ENCODE peak calls at places on chromosomes 3 and 15, in seven cellular contexts. One of them, this sample, is unnamed.

GRCh38 chr15:101022306-101022705 is 103.1 kb downstream of the LRRK1 start:
- DNase-seq in foreskin fibroblast: no peak
- DNase-seq in GM12864: no peak
- DNase-seq in kidney epithelial cell: no peak
- DNase-seq in CD4-positive, alpha-beta T cell: no peak
- DNase-seq in HFFc6: no peak
- DNase-seq in heart left ventricle: no peak
- DNase-seq in this sample: no peak

GRCh38 chr3:24963762-24964625 is 464.1 kb upstream of the RARB start:
- DNase-seq in foreskin fibroblast: peak
- DNase-seq in GM12864: no peak
- DNase-seq in kidney epithelial cell: no peak
- DNase-seq in CD4-positive, alpha-beta T cell: no peak
- DNase-seq in HFFc6: peak
- DNase-seq in heart left ventricle: no peak
- DNase-seq in this sample: no peak

GRCh38 chr3:10581716-10582115 is 76.3 kb upstream of the ATP2B2 start:
- DNase-seq in foreskin fibroblast: no peak
- DNase-seq in GM12864: no peak
- DNase-seq in kidney epithelial cell: no peak
- DNase-seq in CD4-positive, alpha-beta T cell: no peak
- DNase-seq in HFFc6: no peak
- DNase-seq in heart left ventricle: no peak
- DNase-seq in this sample: no peak

GRCh38 chr15:78276032-78276943 is 11.9 kb downstream of the DNAJA4 start:
- DNase-seq in foreskin fibroblast: peak
- DNase-seq in GM12864: no peak
- DNase-seq in kidney epithelial cell: no peak
- DNase-seq in CD4-positive, alpha-beta T cell: no peak
- DNase-seq in HFFc6: no peak
- DNase-seq in heart left ventricle: no peak
- DNase-seq in this sample: no peak

GRCh38 chr3:107928084-107928445 is 162.8 kb downstream of the CD47 start:
- DNase-seq in foreskin fibroblast: peak
- DNase-seq in GM12864: no peak
- DNase-seq in kidney epithelial cell: no peak
- DNase-seq in CD4-positive, alpha-beta T cell: no peak
- DNase-seq in HFFc6: peak
- DNase-seq in heart left ventricle: no peak
- DNase-seq in this sample: no peak

GRCh38 chr15:63089260-63090043 is 32.2 kb upstream of the LACTB start:
- DNase-seq in foreskin fibroblast: peak
- DNase-seq in GM12864: no peak
- DNase-seq in kidney epithelial cell: no peak
- DNase-seq in CD4-positive, alpha-beta T cell: no peak
- DNase-seq in HFFc6: peak
- DNase-seq in heart left ventricle: peak
- DNase-seq in this sample: no peak

GRCh38 chr3:23442598-23443383 is 239.7 kb downstream of the UBE2E2 start:
- DNase-seq in foreskin fibroblast: peak
- DNase-seq in GM12864: no peak
- DNase-seq in kidney epithelial cell: no peak
- DNase-seq in CD4-positive, alpha-beta T cell: no peak
- DNase-seq in HFFc6: peak
- DNase-seq in heart left ventricle: no peak
- DNase-seq in this sample: no peak

GRCh38 chr3:18645603-18646002 is 220.5 kb upstream of the SATB1 start:
- DNase-seq in foreskin fibroblast: no peak
- DNase-seq in GM12864: no peak
- DNase-seq in kidney epithelial cell: no peak
- DNase-seq in CD4-positive, alpha-beta T cell: no peak
- DNase-seq in HFFc6: no peak
- DNase-seq in heart left ventricle: no peak
- DNase-seq in this sample: no peak

GRCh38 chr3:133487920-133488540 is 85.5 kb upstream of the CDV3 start:
- DNase-seq in foreskin fibroblast: peak
- DNase-seq in GM12864: no peak
- DNase-seq in kidney epithelial cell: no peak
- DNase-seq in CD4-positive, alpha-beta T cell: peak
- DNase-seq in HFFc6: no peak
- DNase-seq in heart left ventricle: no peak
- DNase-seq in this sample: no peak

GRCh38 chr15:47548986-47549385 is 168.3 kb upstream of the SEMA6D start:
- DNase-seq in foreskin fibroblast: no peak
- DNase-seq in GM12864: no peak
- DNase-seq in kidney epithelial cell: no peak
- DNase-seq in CD4-positive, alpha-beta T cell: no peak
- DNase-seq in HFFc6: no peak
- DNase-seq in heart left ventricle: no peak
- DNase-seq in this sample: no peak

GRCh38 chr15:47552978-47553608 is 164.2 kb upstream of the SEMA6D start:
- DNase-seq in foreskin fibroblast: no peak
- DNase-seq in GM12864: no peak
- DNase-seq in kidney epithelial cell: no peak
- DNase-seq in CD4-positive, alpha-beta T cell: no peak
- DNase-seq in HFFc6: no peak
- DNase-seq in heart left ventricle: no peak
- DNase-seq in this sample: no peak

GRCh38 chr15:47553933-47554332 is 163.4 kb upstream of the SEMA6D start:
- DNase-seq in foreskin fibroblast: no peak
- DNase-seq in GM12864: no peak
- DNase-seq in kidney epithelial cell: no peak
- DNase-seq in CD4-positive, alpha-beta T cell: no peak
- DNase-seq in HFFc6: no peak
- DNase-seq in heart left ventricle: no peak
- DNase-seq in this sample: no peak

GRCh38 chr15:47551559-47551958 is 165.7 kb upstream of the SEMA6D start:
- DNase-seq in foreskin fibroblast: no peak
- DNase-seq in GM12864: no peak
- DNase-seq in kidney epithelial cell: no peak
- DNase-seq in CD4-positive, alpha-beta T cell: no peak
- DNase-seq in HFFc6: no peak
- DNase-seq in heart left ventricle: no peak
- DNase-seq in this sample: no peak

GRCh38 chr15:47551079-47551478 is 166.2 kb upstream of the SEMA6D start:
- DNase-seq in foreskin fibroblast: no peak
- DNase-seq in GM12864: no peak
- DNase-seq in kidney epithelial cell: no peak
- DNase-seq in CD4-positive, alpha-beta T cell: no peak
- DNase-seq in HFFc6: no peak
- DNase-seq in heart left ventricle: no peak
- DNase-seq in this sample: no peak
- TF ChIP-seq CTCF in foreskin fibroblast: no peak
- TF ChIP-seq CTCF in GM12864: peak
- TF ChIP-seq CTCF in kidney epithelial cell: no peak
- TF ChIP-seq CTCF in CD4-positive, alpha-beta T cell: no peak
- TF ChIP-seq CTCF in HFFc6: peak
- TF ChIP-seq CTCF in heart left ventricle: no peak
- TF ChIP-seq CTCF in this sample: no peak

GRCh38 chr3:87088366-87088983 is 97.5 kb upstream of the VGLL3 start:
- DNase-seq in foreskin fibroblast: peak
- DNase-seq in GM12864: no peak
- DNase-seq in kidney epithelial cell: no peak
- DNase-seq in CD4-positive, alpha-beta T cell: no peak
- DNase-seq in HFFc6: no peak
- DNase-seq in heart left ventricle: no peak
- DNase-seq in this sample: no peak

GRCh38 chr3:87077354-87077753 is 86.4 kb upstream of the VGLL3 start:
- DNase-seq in foreskin fibroblast: no peak
- DNase-seq in GM12864: no peak
- DNase-seq in kidney epithelial cell: no peak
- DNase-seq in CD4-positive, alpha-beta T cell: no peak
- DNase-seq in HFFc6: no peak
- DNase-seq in heart left ventricle: no peak
- DNase-seq in this sample: no peak

GRCh38 chr3:87084868-87085267 is 93.9 kb upstream of the VGLL3 start:
- DNase-seq in foreskin fibroblast: no peak
- DNase-seq in GM12864: no peak
- DNase-seq in kidney epithelial cell: no peak
- DNase-seq in CD4-positive, alpha-beta T cell: no peak
- DNase-seq in HFFc6: no peak
- DNase-seq in heart left ventricle: no peak
- DNase-seq in this sample: no peak

GRCh38 chr3:87076951-87077350 is 86.0 kb upstream of the VGLL3 start:
- DNase-seq in foreskin fibroblast: peak
- DNase-seq in GM12864: no peak
- DNase-seq in kidney epithelial cell: peak
- DNase-seq in CD4-positive, alpha-beta T cell: no peak
- DNase-seq in HFFc6: peak
- DNase-seq in heart left ventricle: no peak
- DNase-seq in this sample: no peak

DNA sequence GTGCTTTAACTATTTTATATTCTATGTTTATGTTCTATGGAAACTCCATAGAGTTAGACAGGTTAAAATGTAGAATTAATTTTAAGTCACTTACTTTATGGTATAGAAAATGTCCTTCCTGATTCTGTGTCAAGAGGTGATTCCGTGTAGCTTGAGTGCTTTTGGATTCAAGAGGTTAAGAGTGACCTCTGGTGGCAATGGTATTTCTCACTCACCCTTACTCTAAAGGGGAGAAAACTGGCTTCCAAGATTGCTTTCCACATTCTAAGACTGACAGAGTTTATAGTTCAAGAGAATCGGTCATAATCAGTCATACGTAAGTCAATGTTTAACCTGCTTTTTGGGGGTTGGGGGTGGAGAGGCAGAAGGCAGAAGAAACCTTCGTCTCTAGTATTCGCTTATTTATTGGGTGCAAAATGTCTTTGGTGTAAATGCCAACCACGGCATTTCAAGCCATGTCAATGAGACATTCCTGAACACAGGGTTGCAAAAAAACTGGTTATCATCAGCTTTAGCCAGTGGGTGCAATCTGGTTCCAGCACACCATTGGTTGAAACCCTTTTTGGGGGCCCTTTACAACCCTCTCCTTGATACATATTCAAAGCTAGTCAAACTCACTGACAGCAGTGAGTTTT is 92.0 kb upstream of the VGLL3 start:
- DNase-seq in foreskin fibroblast: peak
- DNase-seq in GM12864: no peak
- DNase-seq in kidney epithelial cell: peak
- DNase-seq in CD4-positive, alpha-beta T cell: no peak
- DNase-seq in HFFc6: peak
- DNase-seq in heart left ventricle: no peak
- DNase-seq in this sample: peak
- TF ChIP-seq CTCF in foreskin fibroblast: peak
- TF ChIP-seq CTCF in GM12864: peak
- TF ChIP-seq CTCF in kidney epithelial cell: peak
- TF ChIP-seq CTCF in CD4-positive, alpha-beta T cell: no peak
- TF ChIP-seq CTCF in HFFc6: peak
- TF ChIP-seq CTCF in heart left ventricle: peak
- TF ChIP-seq CTCF in this sample: peak

GRCh38 chr3:171936231-171936841 is 93.2 kb downstream of the TMEM212 start:
- DNase-seq in foreskin fibroblast: peak
- DNase-seq in GM12864: no peak
- DNase-seq in kidney epithelial cell: no peak
- DNase-seq in CD4-positive, alpha-beta T cell: no peak
- DNase-seq in HFFc6: peak
- DNase-seq in heart left ventricle: no peak
- DNase-seq in this sample: no peak

GRCh38 chr3:171939578-171939977 is 96.4 kb downstream of the TMEM212 start:
- DNase-seq in foreskin fibroblast: no peak
- DNase-seq in GM12864: no peak
- DNase-seq in kidney epithelial cell: no peak
- DNase-seq in CD4-positive, alpha-beta T cell: no peak
- DNase-seq in HFFc6: no peak
- DNase-seq in heart left ventricle: no peak
- DNase-seq in this sample: no peak

GRCh38 chr3:171944109-171945016 is 95.0 kb upstream of the FNDC3B start:
- DNase-seq in foreskin fibroblast: peak
- DNase-seq in GM12864: no peak
- DNase-seq in kidney epithelial cell: no peak
- DNase-seq in CD4-positive, alpha-beta T cell: no peak
- DNase-seq in HFFc6: no peak
- DNase-seq in heart left ventricle: no peak
- DNase-seq in this sample: no peak

GRCh38 chr3:171943262-171944108 is 95.9 kb upstream of the FNDC3B start:
- DNase-seq in foreskin fibroblast: no peak
- DNase-seq in GM12864: no peak
- DNase-seq in kidney epithelial cell: no peak
- DNase-seq in CD4-positive, alpha-beta T cell: no peak
- DNase-seq in HFFc6: no peak
- DNase-seq in heart left ventricle: no peak
- DNase-seq in this sample: no peak

GRCh38 chr3:171940250-171940649 is 97.1 kb downstream of the TMEM212 start:
- DNase-seq in foreskin fibroblast: no peak
- DNase-seq in GM12864: no peak
- DNase-seq in kidney epithelial cell: no peak
- DNase-seq in CD4-positive, alpha-beta T cell: no peak
- DNase-seq in HFFc6: no peak
- DNase-seq in heart left ventricle: no peak
- DNase-seq in this sample: no peak
- TF ChIP-seq CTCF in foreskin fibroblast: no peak
- TF ChIP-seq CTCF in GM12864: no peak
- TF ChIP-seq CTCF in kidney epithelial cell: no peak
- TF ChIP-seq CTCF in CD4-positive, alpha-beta T cell: no peak
- TF ChIP-seq CTCF in HFFc6: no peak
- TF ChIP-seq CTCF in heart left ventricle: no peak
- TF ChIP-seq CTCF in this sample: no peak

GRCh38 chr3:53243165-53243564 is 12.7 kb downstream of the TKT start:
- DNase-seq in foreskin fibroblast: peak
- DNase-seq in GM12864: no peak
- DNase-seq in kidney epithelial cell: no peak
- DNase-seq in CD4-positive, alpha-beta T cell: no peak
- DNase-seq in HFFc6: peak
- DNase-seq in heart left ventricle: no peak
- DNase-seq in this sample: no peak
- TF ChIP-seq CTCF in foreskin fibroblast: no peak
- TF ChIP-seq CTCF in GM12864: no peak
- TF ChIP-seq CTCF in kidney epithelial cell: no peak
- TF ChIP-seq CTCF in CD4-positive, alpha-beta T cell: no peak
- TF ChIP-seq CTCF in HFFc6: no peak
- TF ChIP-seq CTCF in heart left ventricle: no peak
- TF ChIP-seq CTCF in this sample: no peak

DNA sequence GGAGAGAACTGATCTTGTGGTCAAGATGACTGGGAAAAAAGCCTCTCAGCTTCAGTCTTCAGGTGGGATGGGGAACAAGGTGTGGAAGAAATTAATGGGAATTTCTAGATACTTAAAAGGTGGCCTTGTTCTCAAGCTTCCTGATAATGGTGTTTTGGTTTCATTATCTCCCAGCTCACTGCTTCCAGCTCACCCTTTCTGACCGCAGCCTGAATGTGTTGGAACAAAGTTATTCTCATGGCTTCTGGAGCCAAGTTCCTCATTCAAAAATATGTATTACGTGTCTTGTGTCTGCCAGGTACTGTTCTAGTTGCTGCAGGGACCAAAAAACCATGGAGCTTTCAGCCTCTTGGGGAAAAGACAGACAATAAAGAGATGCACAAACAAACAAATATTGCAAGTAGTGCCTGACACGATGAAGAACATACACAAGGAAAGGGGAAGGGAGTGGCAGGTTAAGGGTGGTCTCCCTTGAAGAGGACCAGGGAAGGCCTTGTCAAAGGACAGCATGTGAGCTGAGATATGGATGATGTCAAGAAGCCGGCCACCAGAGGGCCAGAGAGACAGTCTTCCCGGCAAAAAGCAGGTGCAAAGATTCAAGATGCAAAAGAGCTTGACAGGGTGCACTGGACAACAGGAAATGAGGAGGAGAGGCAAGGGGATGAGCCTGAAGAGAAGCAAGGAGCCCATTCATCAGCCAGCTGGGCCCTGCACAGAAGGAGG is 35.5 kb downstream of the ARRDC4 start:
- DNase-seq in foreskin fibroblast: peak
- DNase-seq in GM12864: no peak
- DNase-seq in kidney epithelial cell: no peak
- DNase-seq in CD4-positive, alpha-beta T cell: no peak
- DNase-seq in HFFc6: no peak
- DNase-seq in heart left ventricle: no peak
- DNase-seq in this sample: no peak
- TF ChIP-seq CTCF in foreskin fibroblast: peak
- TF ChIP-seq CTCF in GM12864: peak
- TF ChIP-seq CTCF in kidney epithelial cell: peak
- TF ChIP-seq CTCF in CD4-positive, alpha-beta T cell: peak
- TF ChIP-seq CTCF in HFFc6: peak
- TF ChIP-seq CTCF in heart left ventricle: no peak
- TF ChIP-seq CTCF in this sample: no peak